ENCODE peak calls at places on chromosomes 7 and 10, in five cellular contexts. I is T-helper 1 cell; P is CD4-positive, alpha-beta T cell; D is tibial artery; Y is C1 segment of cervical spinal cord. C is an unnamed sample.

GRCh38 chr10:32142646-32143045 is 86.4 kb upstream of the KIF5B start:
- DNase-seq in I (no peak), P (no peak), D (no peak), Y (no peak), C (no peak)

GRCh38 chr7:103540986-103541385 is 95.0 kb upstream of the SLC26A5 start:
- DNase-seq in I (no peak), P (no peak), D (peak; percentile 72), Y (peak; percentile 83), C (no peak)

GRCh38 chr7:128937647-128938523 is at the start of gene IRF5:
- DNase-seq in I (no peak), P (no peak), D (no peak), Y (no peak), C (no peak)

GRCh38 chr10:75205908-75206307 is 4.7 kb upstream of the VDAC2 start:
- DNase-seq in I (no peak), P (no peak), D (no peak), Y (no peak), C (no peak)

GRCh38 chr7:19056305-19056704 is 61.1 kb downstream of the TWIST1 start:
- DNase-seq in I (no peak), P (no peak), D (no peak), Y (no peak), C (no peak)

GRCh38 chr7:131861620-131862346 is 305.4 kb upstream of the PODXL start:
- DNase-seq in I (no peak), P (no peak), D (no peak), Y (no peak), C (no peak)

GRCh38 chr10:34094961-34095360 is 720.1 kb downstream of the PARD3 start:
- DNase-seq in I (no peak), P (no peak), D (no peak), Y (no peak), C (no peak)

GRCh38 chr7:14902589-14902963 is at the start of gene DGKB:
- DNase-seq in I (no peak), P (no peak), D (no peak), Y (no peak), C (no peak)